ENCODE peak calls at places on chromosomes 4 and X, in ten cellular contexts. P is neural progenitor cell; A is K562; S is tibial nerve; X is PC-3; T is right cardiac atrium; I is RWPE2; C is effector memory CD4-positive, alpha-beta T cell; L is MG63; Q is CD8-positive, alpha-beta T cell. B is an unnamed sample. For H3K9me3, the result is how much of the 10 kb centered on the place peaks cover.

GRCh38 chrX:46912673-46913491 is 661 bp downstream of the JADE3 start:
- DNase-seq in P (peak), A (peak), S (no peak), X (peak), T (peak), I (peak), C (no peak), L (peak), Q (peak), B (peak)

GRCh38 chr4:76200771-76201224 is 12.8 kb downstream of the SCARB2 start:
- DNase-seq in P (no peak), A (no peak), S (no peak), X (no peak), T (no peak), I (no peak), C (no peak), L (no peak), Q (no peak), B (no peak)

GRCh38 chrX:12978205-12979010 is 3.5 kb downstream of the TMSB4X start:
- DNase-seq in P (peak), A (no peak), S (peak), X (peak), T (peak), I (no peak), C (peak), L (peak), Q (peak), B (no peak)

GRCh38 chr4:76305971-76306881 is at the start of gene STBD1:
- DNase-seq in P (peak), A (peak), S (peak), X (peak), T (peak), I (peak), C (peak), L (peak), Q (peak), B (peak)

GRCh38 chr4:183333983-183334382 is 11.8 kb upstream of the CLDN24 start:
- DNase-seq in P (no peak), A (no peak), S (no peak), X (peak), T (no peak), I (no peak), C (no peak), L (no peak), Q (no peak), B (no peak)

GRCh38 chrX:64975491-64975890 is 759 bp downstream of the ZC4H2 start:
- DNase-seq in P (peak), A (no peak), S (peak), X (peak), T (peak), I (no peak), C (peak), L (no peak), Q (peak), B (peak)

GRCh38 chr4:185839204-185839712 is 27.3 kb upstream of the SORBS2 start:
- DNase-seq in P (peak), A (no peak), S (peak), X (peak), T (peak), I (peak), C (no peak), L (peak), Q (no peak), B (no peak)

GRCh38 chr4:134343661-134344060 is 142.1 kb upstream of the PABPC4L start:
- DNase-seq in P (no peak), A (no peak), S (no peak), X (no peak), T (no peak), I (no peak), C (no peak), L (no peak), Q (no peak), B (no peak)

GRCh38 chr4:157992038-157992706 is 180.7 kb downstream of the GASK1B start:
- DNase-seq in P (peak), A (peak), S (peak), X (peak), T (no peak), I (no peak), C (no peak), L (no peak), Q (peak), B (peak)

GRCh38 chr4:114277690-114278089 is 298.2 kb upstream of the ARSJ start:
- DNase-seq in P (no peak), A (no peak), S (no peak), X (no peak), T (no peak), I (no peak), C (no peak), L (no peak), Q (no peak), B (no peak)

GRCh38 chrX:103584606-103585005 is 709 bp upstream of the TCEAL4 start:
- DNase-seq in P (peak), A (no peak), S (no peak), X (peak), T (no peak), I (no peak), C (no peak), L (no peak), Q (no peak), B (no peak)

GRCh38 chr4:78410225-78410624 is 141.3 kb upstream of the ANXA3 start:
- DNase-seq in P (no peak), A (no peak), S (no peak), X (no peak), T (no peak), I (no peak), C (no peak), L (no peak), Q (no peak), B (no peak)

GRCh38 chrX:38538134-38538533 is 23.2 kb upstream of the TSPAN7 start:
- DNase-seq in P (no peak), A (no peak), S (no peak), X (no peak), T (no peak), I (no peak), C (no peak), L (no peak), Q (no peak), B (no peak)

GRCh38 chr4:107299646-107300045 is 263.5 kb upstream of the DKK2 start:
- DNase-seq in P (no peak), A (no peak), S (no peak), X (no peak), T (no peak), I (no peak), C (no peak), L (no peak), Q (no peak), B (no peak)

GRCh38 chrX:114985967-114986592 is 31.3 kb downstream of the IL13RA2 start:
- DNase-seq in P (no peak), A (no peak), S (no peak), X (peak), T (no peak), I (no peak), C (no peak), L (no peak), Q (no peak), B (no peak)

GRCh38 chr4:184450045-184450444 is 24.3 kb downstream of the IRF2 start:
- DNase-seq in P (no peak), A (no peak), S (no peak), X (peak), T (no peak), I (no peak), C (no peak), L (no peak), Q (no peak), B (no peak)

GRCh38 chr4:8324640-8325239 is 55.2 kb downstream of the HTRA3 start:
- DNase-seq in P (no peak), A (no peak), S (no peak), X (peak), T (no peak), I (peak), C (no peak), L (peak), Q (no peak), B (peak)

GRCh38 chr4:26953361-26953760 is 92.7 kb downstream of the STIM2 start:
- DNase-seq in P (no peak), A (no peak), S (no peak), X (no peak), T (no peak), I (no peak), C (no peak), L (no peak), Q (no peak), B (no peak)

GRCh38 chr4:26953770-26954423 is 93.3 kb downstream of the STIM2 start:
- DNase-seq in P (no peak), A (no peak), S (no peak), X (no peak), T (no peak), I (no peak), C (no peak), L (no peak), Q (no peak), B (no peak)

GRCh38 chr4:26952891-26953290 is 92.2 kb downstream of the STIM2 start:
- DNase-seq in P (no peak), A (no peak), S (no peak), X (no peak), T (no peak), I (no peak), C (no peak), L (no peak), Q (no peak), B (no peak)

GRCh38 chr4:26947318-26947717 is 86.7 kb downstream of the STIM2 start:
- DNase-seq in P (no peak), A (no peak), S (no peak), X (no peak), T (no peak), I (no peak), C (no peak), L (no peak), Q (no peak), B (no peak)

GRCh38 chr4:26950446-26950845 is 89.8 kb downstream of the STIM2 start:
- DNase-seq in P (no peak), A (no peak), S (no peak), X (no peak), T (no peak), I (no peak), C (no peak), L (no peak), Q (no peak), B (no peak)
- H3K9me3 ChIP-seq in P (under half), A (under half), S (under half), X (under half), T (under half), I (under half), C (under half), L (under half), Q (under half), B (under half)

DNA sequence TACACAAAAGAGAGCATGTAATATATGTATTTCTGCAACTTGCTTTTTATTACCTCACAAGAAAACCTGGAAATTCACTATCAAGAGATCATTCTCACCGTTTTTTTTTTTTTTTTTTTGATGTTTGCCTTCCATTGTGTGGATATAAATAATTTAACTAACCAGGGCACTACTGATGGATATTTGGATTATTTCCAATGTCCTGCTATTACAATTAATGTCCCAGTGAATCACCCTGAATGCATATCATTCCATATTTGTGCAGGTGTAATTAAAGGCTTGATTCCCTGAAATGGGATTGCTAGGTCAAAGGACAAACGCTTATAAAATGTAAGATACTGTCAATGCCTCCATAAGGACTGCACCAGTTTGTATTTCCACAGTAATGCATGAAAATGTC is 87.8 kb downstream of the NCAPG start:
- DNase-seq in P (no peak), A (no peak), S (no peak), X (no peak), T (no peak), I (no peak), C (no peak), L (no peak), Q (no peak), B (no peak)
- H3K4me3 ChIP-seq in P (no peak), A (no peak), S (no peak), X (no peak), T (no peak), I (no peak), C (no peak), L (no peak), Q (no peak), B (no peak)

GRCh38 chrX:83185887-83186286 is 322.2 kb upstream of the POU3F4 start:
- DNase-seq in P (no peak), A (no peak), S (no peak), X (no peak), T (no peak), I (no peak), C (no peak), L (no peak), Q (no peak), B (no peak)

GRCh38 chrX:83186632-83187031 is 321.5 kb upstream of the POU3F4 start:
- DNase-seq in P (no peak), A (no peak), S (no peak), X (no peak), T (no peak), I (no peak), C (no peak), L (no peak), Q (no peak), B (no peak)

DNA sequence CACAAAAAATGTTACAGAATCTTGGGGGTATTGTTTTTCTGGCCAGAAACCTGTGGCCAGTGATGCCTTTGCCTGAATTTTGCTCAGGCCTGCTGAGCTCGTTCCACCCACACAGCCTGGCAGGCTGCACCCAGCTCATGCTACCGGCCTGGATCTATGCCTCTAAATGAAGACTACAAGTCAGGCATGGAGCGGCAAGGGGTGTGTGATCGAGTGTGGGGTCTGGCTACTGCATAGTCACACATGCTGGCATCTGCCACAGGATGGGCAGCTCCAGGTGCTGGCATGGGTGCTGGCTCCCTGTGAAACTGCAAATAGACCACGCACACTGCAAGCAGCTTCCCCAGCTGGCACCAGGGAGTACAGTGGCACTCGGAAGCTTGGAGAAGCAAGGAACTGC is 323.1 kb upstream of the POU3F4 start:
- DNase-seq in P (no peak), A (no peak), S (no peak), X (no peak), T (no peak), I (no peak), C (no peak), L (no peak), Q (no peak), B (no peak)
- H3K9me3 ChIP-seq in P (under half), A (under half), S (under half), X (under half), T (under half), I (under half), C (under half), L (under half), Q (under half), B (under half)

GRCh38 chrX:134990475-134991473 is at the start of gene SMIM10:
- DNase-seq in P (peak), A (peak), S (peak), X (no peak), T (peak), I (no peak), C (no peak), L (peak), Q (peak), B (peak)
- H3K4me3 ChIP-seq in P (peak), A (peak), S (peak), X (no peak), T (peak), I (no peak), C (no peak), L (peak), Q (peak), B (peak)

GRCh38 chr4:590313-590841 is 14.3 kb upstream of the TMEM271 start:
- DNase-seq in P (no peak), A (no peak), S (no peak), X (no peak), T (no peak), I (no peak), C (no peak), L (no peak), Q (no peak), B (no peak)
- H3K9me3 ChIP-seq in P (under half), A (under half), S (under half), X (under half), T (under half), I (under half), C (under half), L (under half), Q (under half), B (under half)

GRCh38 chr4:146450524-146450923 is 71.2 kb downstream of the SLC10A7 start:
- DNase-seq in P (no peak), A (no peak), S (no peak), X (no peak), T (no peak), I (no peak), C (no peak), L (no peak), Q (no peak), B (no peak)
- H3K4me3 ChIP-seq in P (no peak), A (no peak), S (no peak), X (no peak), T (no peak), I (no peak), C (no peak), L (no peak), Q (no peak), B (no peak)

DNA sequence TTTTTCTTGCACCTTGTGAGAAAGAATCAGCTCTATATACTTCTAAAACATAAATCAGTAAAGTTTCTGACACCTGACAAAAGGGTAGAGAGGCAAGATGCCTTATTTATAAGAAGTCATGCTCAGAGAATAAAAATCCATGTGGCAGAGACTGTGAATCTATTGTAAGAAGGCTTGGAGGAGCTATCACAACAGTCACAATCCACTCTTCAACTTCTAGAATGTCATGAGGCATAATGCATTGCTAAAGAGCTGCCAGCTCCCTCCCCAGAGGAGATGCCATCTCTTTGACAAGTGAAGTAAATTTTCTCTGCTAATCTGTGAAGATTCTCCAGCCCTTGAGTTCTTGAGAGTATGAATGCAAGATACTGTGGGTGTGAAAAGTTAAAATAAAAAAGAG is 971.2 kb upstream of the IGFBP7 start:
- DNase-seq in P (no peak), A (no peak), S (no peak), X (no peak), T (no peak), I (no peak), C (no peak), L (no peak), Q (no peak), B (no peak)
- H3K9me3 ChIP-seq in P (under half), A (under half), S (under half), X (under half), T (under half), I (under half), C (under half), L (under half), Q (under half), B (under half)

GRCh38 chr4:2858451-2859217 is 15.0 kb downstream of the ADD1 start:
- DNase-seq in P (no peak), A (peak), S (no peak), X (no peak), T (peak), I (no peak), C (no peak), L (peak), Q (no peak), B (no peak)
- H3K4me3 ChIP-seq in P (no peak), A (no peak), S (no peak), X (no peak), T (no peak), I (no peak), C (no peak), L (no peak), Q (no peak), B (no peak)

GRCh38 chr4:41647368-41647767 is 101.2 kb downstream of the PHOX2B start:
- DNase-seq in P (no peak), A (no peak), S (no peak), X (no peak), T (no peak), I (no peak), C (no peak), L (no peak), Q (no peak), B (no peak)
- H3K9me3 ChIP-seq in P (under half), A (under half), S (under half), X (under half), T (under half), I (under half), C (under half), L (under half), Q (under half), B (under half)